ENCODE peak calls at places on chromosomes 2 and 18, in nine cellular contexts. U is GM12878, J is heart left ventricle, R is esophagus squamous epithelium, V is IMR-90, M is breast epithelium, I is transverse colon, C is HCT116, F is esophagus muscularis mucosa. Q is an unnamed sample.

GRCh38 chr2:121028577-121028976 is 256.4 kb downstream of the TFCP2L1 start:
- DNase-seq in C (no peak), J (no peak), R (no peak), V (no peak), U (no peak), M (no peak), F (peak; percentile 57), I (no peak), Q (no peak)

GRCh38 chr18:56060967-56061541 is 473.1 kb upstream of the TCF4 start:
- DNase-seq in I (no peak), M (no peak), C (no peak), U (no peak), J (no peak), V (no peak), R (no peak), F (no peak), Q (no peak)

GRCh38 chr2:159098815-159099455 is 130.5 kb downstream of the TANC1 start:
- DNase-seq in M (no peak), C (no peak), J (no peak), R (no peak), U (no peak), I (no peak), V (peak; percentile 45), F (no peak), Q (no peak)

GRCh38 chr2:14551069-14551468 is 81.4 kb upstream of the LRATD1 start:
- DNase-seq in U (no peak), R (no peak), M (no peak), J (no peak), V (no peak), C (no peak), F (peak; percentile 50), I (no peak), Q (no peak)

GRCh38 chr2:81481242-81481993 is 1176.9 kb upstream of the LRRTM1 start:
- DNase-seq in F (no peak), I (no peak), R (no peak), M (no peak), J (no peak), V (no peak), C (no peak), U (no peak), Q (peak; percentile 58)

GRCh38 chr18:56127322-56128099 is 510.9 kb downstream of the TXNL1 start:
- DNase-seq in V (no peak), C (no peak), J (no peak), R (no peak), M (no peak), I (no peak), U (no peak), F (no peak), Q (no peak)

GRCh38 chr18:53457068-53457467 is 767.4 kb downstream of the MBD2 start:
- DNase-seq in M (no peak), U (no peak), I (no peak), V (no peak), C (no peak), J (no peak), R (no peak), F (no peak), Q (no peak)

GRCh38 chr2:121151311-121152109 is 133.5 kb downstream of the TFCP2L1 start:
- DNase-seq in F (no peak), M (peak; percentile 84), U (no peak), C (no peak), R (no peak), I (peak; percentile 88), V (no peak), J (no peak), Q (no peak)

GRCh38 chr2:146776589-146776988 is 1068.2 kb upstream of the ACVR2A start:
- DNase-seq in C (no peak), J (no peak), M (no peak), I (no peak), U (no peak), F (no peak), R (no peak), V (no peak), Q (no peak)

GRCh38 chr2:64989126-64989981 is at the start of gene SLC1A4:
- DNase-seq in J (peak; percentile 98), I (peak; percentile 93), C (peak; percentile 27), M (peak; percentile 78), U (no peak), V (peak; percentile 88), R (peak; percentile 35), F (peak; percentile 97), Q (peak; percentile 90)

GRCh38 chr18:54444309-54444914 is 86.7 kb downstream of the C18orf54 start:
- DNase-seq in F (no peak), U (no peak), C (peak; percentile 60), R (no peak), J (peak; percentile 23), M (no peak), I (peak; percentile 78), V (peak; percentile 61), Q (peak; percentile 51)

GRCh38 chr2:18701981-18702380 is 112.6 kb upstream of the NT5C1B start:
- DNase-seq in F (no peak), M (no peak), U (no peak), C (no peak), R (no peak), I (no peak), J (no peak), V (peak; percentile 83), Q (no peak)

GRCh38 chr18:31042391-31043181 is at the start of gene DSC3:
- DNase-seq in I (peak; percentile 23), J (no peak), M (peak; percentile 53), F (no peak), V (no peak), U (no peak), C (no peak), R (no peak), Q (peak; percentile 17)

DNA sequence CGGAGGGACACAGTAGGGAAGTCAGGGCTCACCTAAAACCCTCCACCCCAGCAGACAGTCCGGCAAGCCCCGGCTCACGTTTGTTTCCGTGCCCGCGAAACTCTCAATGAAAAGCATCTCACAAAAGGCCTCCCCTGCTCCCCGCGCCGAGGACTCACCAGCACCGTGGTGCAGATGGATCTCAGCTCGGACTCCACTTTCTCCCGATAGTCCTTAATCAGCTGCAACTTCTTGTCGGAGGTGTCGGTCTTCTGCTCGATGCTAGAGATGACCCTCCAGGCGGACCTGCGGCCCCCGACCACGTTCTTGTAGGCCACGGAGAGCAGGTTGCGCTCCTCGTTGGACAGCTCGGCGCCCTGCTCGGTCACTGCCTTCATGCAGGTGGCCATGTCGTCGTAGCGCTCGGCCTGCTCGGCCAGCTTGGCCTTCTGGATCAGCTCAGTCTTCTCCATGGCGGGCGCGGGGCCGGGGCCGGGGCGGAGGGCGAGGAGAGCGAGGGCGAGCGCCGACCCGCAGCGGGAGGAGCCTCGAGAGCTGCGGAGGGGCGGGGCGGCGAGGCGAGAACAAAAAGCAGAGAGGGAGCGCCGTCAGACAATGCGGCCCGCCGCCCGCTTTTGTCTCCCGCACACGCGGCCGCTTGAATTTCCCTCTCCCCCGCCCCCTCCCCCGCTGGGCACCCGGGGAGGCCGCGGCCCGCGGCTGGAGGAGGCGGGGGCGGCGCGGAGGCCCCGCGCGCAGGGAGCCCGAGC is 622 bp downstream of the YWHAQ start:
- DNase-seq in M (peak; percentile 56), V (peak; percentile 53), R (no peak), J (peak; percentile 85), F (peak; percentile 93), U (no peak), C (peak; percentile 19), I (peak; percentile 83), Q (peak; percentile 77)
- TF ChIP-seq POLR2A in M (no peak), V (peak; percentile 9), R (no peak), J (no peak), F (no peak), U (peak; percentile 84), C (no peak), I (no peak), Q (no peak)

GRCh38 chr2:42054657-42055430 is 7.0 kb downstream of the PKDCC start:
- DNase-seq in C (peak; percentile 10), I (peak; percentile 85), M (no peak), J (no peak), V (no peak), F (no peak), R (no peak), U (no peak), Q (no peak)
- H3K4me3 ChIP-seq in C (no peak overlapping the region), I (no peak overlapping the region), M (no peak overlapping the region), J (no peak overlapping the region), V (no peak overlapping the region), F (peak overlapping the region; percentile 32), R (peak overlapping the region; percentile 6), U (no peak overlapping the region), Q (no peak overlapping the region)

GRCh38 chr2:106085441-106085911 is 108.6 kb downstream of the UXS1 start:
- DNase-seq in J (peak; percentile 55), F (peak; percentile 87), V (peak; percentile 39), U (no peak), M (no peak), C (no peak), R (no peak), I (peak; percentile 53), Q (peak; percentile 58)
- TF ChIP-seq CTCF in J (peak; percentile 37), F (peak; percentile 44), V (peak; percentile 50), U (peak; percentile 34), M (no peak), C (peak; percentile 33), R (peak; percentile 41), I (peak; percentile 46), Q (peak; percentile 8)

GRCh38 chr2:61179701-61180639 is 18.0 kb downstream of the C2orf74 start:
- DNase-seq in V (peak; percentile 77), U (no peak), I (no peak), M (no peak), F (peak; percentile 68), J (peak; percentile 76), R (no peak), C (no peak), Q (peak; percentile 88)

GRCh38 chr2:61177727-61178549 is 15.9 kb downstream of the C2orf74 start:
- DNase-seq in I (peak; percentile 35), R (no peak), U (no peak), F (no peak), J (no peak), C (no peak), M (no peak), V (peak; percentile 10), Q (peak; percentile 41)

GRCh38 chr2:61175036-61175435 is 13.0 kb downstream of the C2orf74 start:
- DNase-seq in V (no peak), M (no peak), C (no peak), I (no peak), R (no peak), F (no peak), U (no peak), J (no peak), Q (no peak)

GRCh38 chr2:61178603-61179545 is 16.9 kb downstream of the C2orf74 start:
- DNase-seq in J (no peak), V (peak; percentile 61), I (no peak), F (no peak), M (no peak), U (no peak), R (no peak), C (no peak), Q (no peak)

DNA sequence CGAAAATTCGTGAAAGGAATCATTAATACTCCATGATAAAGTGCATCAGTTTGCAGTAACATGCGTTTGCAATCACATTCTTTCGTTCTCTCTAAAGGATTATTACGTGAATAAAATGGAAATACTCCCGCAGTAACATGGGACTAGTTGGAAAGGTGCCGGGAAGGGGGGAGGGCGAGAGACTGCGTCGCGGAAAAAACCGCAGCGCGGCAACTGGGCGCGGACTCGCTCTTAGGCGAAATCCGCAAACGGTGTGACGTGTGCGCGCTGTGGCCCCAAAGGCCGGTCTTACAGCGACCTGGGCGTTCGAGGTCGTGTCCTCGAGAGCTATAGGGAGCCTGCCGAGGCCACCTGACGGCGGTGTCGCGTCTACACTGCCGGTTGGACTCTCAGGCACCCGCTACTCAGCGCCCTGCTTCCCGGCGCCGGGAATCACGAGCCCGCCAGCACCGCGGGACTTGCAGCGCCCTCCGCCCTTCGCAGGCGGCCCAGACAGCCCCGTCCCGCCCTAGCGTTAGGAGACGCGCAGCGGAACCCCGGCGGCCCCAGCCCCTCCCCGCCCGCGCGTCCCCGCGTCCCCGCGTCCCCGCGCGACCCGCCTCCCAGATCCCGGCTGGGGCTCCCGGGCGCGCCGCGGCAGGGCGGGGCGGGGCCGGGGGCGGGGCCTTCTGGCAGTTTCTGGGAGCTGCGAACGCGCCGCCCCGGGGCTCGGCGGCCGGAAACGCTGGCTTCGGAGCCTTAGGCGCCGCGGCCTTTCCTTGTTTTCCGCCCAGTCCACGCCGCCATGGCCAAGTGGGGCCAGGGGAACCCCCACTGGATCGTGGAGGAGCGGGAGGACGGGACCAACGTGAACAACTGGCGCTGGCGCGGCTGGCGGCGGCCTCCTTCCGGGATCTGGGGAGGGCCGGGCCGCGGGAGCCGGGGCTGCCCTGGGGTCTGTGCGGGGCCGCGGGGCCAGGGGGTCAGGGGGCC is 15.1 kb downstream of the C2orf74 start:
- DNase-seq in C (peak; percentile 69), F (peak; percentile 96), J (peak; percentile 96), V (peak; percentile 90), R (peak; percentile 51), I (peak; percentile 96), U (peak; percentile 40), M (peak; percentile 88), Q (peak; percentile 92)
- TF ChIP-seq POLR2A in C (peak; percentile 83), F (peak; percentile 70), J (peak; percentile 91), V (peak; percentile 89), R (peak; percentile 41), I (peak; percentile 93), U (peak; percentile 95), M (peak; percentile 55), Q (peak; percentile 67)